ENCODE peak calls at places on chromosomes 5 and 9, in ten cellular contexts. O is HFF-Myc, G is fibroblast of mammary gland, U is ovary, D is coronary artery, I is cardiac fibroblast, L is lower leg skin, X is Peyer's patch, T is AG09319, F is choroid plexus epithelial cell. Z is an unnamed sample.

GRCh38 chr5:58542709-58543108 is 40.2 kb upstream of the RAB3C start:
- DNase-seq in U (no peak), G (no peak), T (no peak), L (no peak), F (no peak), D (no peak), I (no peak), O (no peak), X (no peak), Z (no peak)

GRCh38 chr5:143923634-143924265 is 111.8 kb downstream of the HMHB1 start:
- DNase-seq in U (no peak), O (no peak), T (no peak), I (peak), F (peak), G (peak), X (no peak), L (no peak), D (no peak), Z (no peak)

GRCh38 chr5:17184596-17184995 is 32.8 kb upstream of the BASP1 start:
- DNase-seq in F (no peak), I (no peak), U (no peak), L (no peak), O (no peak), X (no peak), G (no peak), D (no peak), T (no peak), Z (no peak)

GRCh38 chr9:129597355-129598088 is 23.4 kb downstream of the C9orf50 start:
- DNase-seq in X (peak), L (no peak), I (peak), D (peak), G (peak), U (peak), T (no peak), F (peak), O (no peak), Z (peak)

GRCh38 chr5:95995947-95996489 is 34.4 kb upstream of the ELL2 start:
- DNase-seq in X (no peak), O (no peak), F (no peak), T (no peak), L (no peak), U (no peak), I (no peak), G (no peak), D (no peak), Z (no peak)

GRCh38 chr5:159874308-159874707 is 42.0 kb upstream of the ADRA1B start:
- DNase-seq in F (peak), T (no peak), O (no peak), L (no peak), I (peak), X (no peak), U (no peak), G (peak), D (no peak), Z (no peak)

GRCh38 chr5:112865128-112865527 is 4.0 kb downstream of the SRP19 start:
- DNase-seq in D (no peak), X (no peak), U (no peak), T (no peak), I (peak), L (no peak), O (no peak), G (peak), F (peak), Z (no peak)

GRCh38 chr9:130681769-130682489 is 11.7 kb upstream of the EXOSC2 start:
- DNase-seq in X (peak), G (no peak), O (no peak), F (no peak), D (no peak), L (no peak), I (no peak), T (no peak), U (no peak), Z (peak)

GRCh38 chr5:123438902-123439301 is 15.7 kb upstream of the CEP120 start:
- DNase-seq in F (no peak), T (no peak), X (no peak), L (no peak), U (no peak), O (no peak), I (peak), D (no peak), G (no peak), Z (no peak)

GRCh38 chr9:14221558-14221957 is 92.4 kb downstream of the NFIB start:
- DNase-seq in U (no peak), O (peak), L (no peak), G (peak), I (peak), X (no peak), F (peak), T (no peak), D (no peak), Z (no peak)

GRCh38 chr5:14401639-14402038 is 180.0 kb upstream of the OTULINL start:
- DNase-seq in L (no peak), X (no peak), T (no peak), D (no peak), G (no peak), F (no peak), U (no peak), O (no peak), I (no peak), Z (no peak)

GRCh38 chr5:80959768-80960442 is at the start of gene RASGRF2:
- DNase-seq in T (no peak), D (no peak), F (peak), G (no peak), O (no peak), X (peak), U (peak), L (no peak), I (peak), Z (no peak)

GRCh38 chr9:132176338-132176737 is 14.5 kb downstream of the NTNG2 start:
- DNase-seq in I (no peak), X (no peak), D (no peak), L (no peak), F (no peak), T (no peak), O (no peak), G (no peak), U (no peak), Z (no peak)

GRCh38 chr9:34554211-34555001 is 31.6 kb upstream of the ENHO start:
- DNase-seq in X (no peak), L (no peak), F (peak), I (no peak), D (no peak), U (peak), T (no peak), O (no peak), G (no peak), Z (no peak)
- TF ChIP-seq CTCF in X (no peak), L (no peak), F (no peak), I (no peak), D (no peak), U (no peak), T (no peak), O (no peak), G (no peak), Z (no peak)

GRCh38 chr5:77012601-77013000 is 17.6 kb upstream of the AGGF1 start:
- DNase-seq in O (no peak), D (no peak), T (no peak), I (peak), F (no peak), X (no peak), U (no peak), G (peak), L (no peak), Z (no peak)

GRCh38 chr5:77016962-77017361 is 13.2 kb upstream of the AGGF1 start:
- DNase-seq in X (no peak), U (no peak), O (no peak), D (no peak), G (no peak), L (no peak), T (no peak), F (no peak), I (no peak), Z (no peak)

GRCh38 chr5:77017668-77018067 is 12.5 kb upstream of the AGGF1 start:
- DNase-seq in O (no peak), U (no peak), D (no peak), I (no peak), L (no peak), T (no peak), X (no peak), G (no peak), F (no peak), Z (no peak)

GRCh38 chr5:77011498-77011897 is 18.7 kb upstream of the AGGF1 start:
- DNase-seq in T (no peak), F (no peak), I (no peak), L (no peak), U (no peak), D (no peak), O (no peak), X (no peak), G (no peak), Z (no peak)

GRCh38 chr5:77015938-77016569 is 14.2 kb upstream of the AGGF1 start:
- DNase-seq in X (no peak), O (peak), U (no peak), F (peak), I (peak), L (no peak), T (peak), D (no peak), G (peak), Z (no peak)
- TF ChIP-seq CTCF in X (peak), O (peak), U (no peak), F (peak), I (peak), L (no peak), T (peak), D (no peak), G (peak), Z (peak)

GRCh38 chr5:63201738-63202137 is 623.1 kb downstream of the LRRC70 start:
- DNase-seq in D (no peak), I (no peak), U (no peak), T (no peak), O (no peak), F (no peak), L (no peak), G (no peak), X (no peak), Z (no peak)
- TF ChIP-seq CTCF in D (no peak), I (no peak), U (no peak), T (no peak), O (no peak), F (no peak), L (no peak), G (no peak), X (no peak), Z (no peak)

GRCh38 chr5:59661939-59662615 is 231.4 kb downstream of the PDE4D start:
- DNase-seq in G (no peak), U (no peak), D (no peak), L (no peak), X (no peak), T (no peak), O (no peak), I (peak), F (peak), Z (peak)

GRCh38 chr5:59665086-59665831 is 228.3 kb downstream of the PDE4D start:
- DNase-seq in T (no peak), D (no peak), I (peak), O (no peak), G (peak), F (peak), U (no peak), L (no peak), X (no peak), Z (no peak)

GRCh38 chr5:59661306-59661705 is 232.2 kb downstream of the PDE4D start:
- DNase-seq in F (peak), D (no peak), T (no peak), L (no peak), I (peak), U (no peak), X (no peak), G (peak), O (no peak), Z (no peak)

GRCh38 chr5:59656351-59657254 is 236.9 kb downstream of the PDE4D start:
- DNase-seq in L (no peak), T (no peak), U (no peak), D (no peak), O (no peak), G (no peak), X (no peak), I (no peak), F (peak), Z (no peak)

GRCh38 chr5:59660737-59661136 is 232.8 kb downstream of the PDE4D start:
- DNase-seq in I (peak), F (peak), T (no peak), L (no peak), U (no peak), D (no peak), G (peak), X (no peak), O (no peak), Z (peak)
- TF ChIP-seq CTCF in I (peak), F (peak), T (peak), L (no peak), U (no peak), D (no peak), G (peak), X (peak), O (peak), Z (peak)

DNA sequence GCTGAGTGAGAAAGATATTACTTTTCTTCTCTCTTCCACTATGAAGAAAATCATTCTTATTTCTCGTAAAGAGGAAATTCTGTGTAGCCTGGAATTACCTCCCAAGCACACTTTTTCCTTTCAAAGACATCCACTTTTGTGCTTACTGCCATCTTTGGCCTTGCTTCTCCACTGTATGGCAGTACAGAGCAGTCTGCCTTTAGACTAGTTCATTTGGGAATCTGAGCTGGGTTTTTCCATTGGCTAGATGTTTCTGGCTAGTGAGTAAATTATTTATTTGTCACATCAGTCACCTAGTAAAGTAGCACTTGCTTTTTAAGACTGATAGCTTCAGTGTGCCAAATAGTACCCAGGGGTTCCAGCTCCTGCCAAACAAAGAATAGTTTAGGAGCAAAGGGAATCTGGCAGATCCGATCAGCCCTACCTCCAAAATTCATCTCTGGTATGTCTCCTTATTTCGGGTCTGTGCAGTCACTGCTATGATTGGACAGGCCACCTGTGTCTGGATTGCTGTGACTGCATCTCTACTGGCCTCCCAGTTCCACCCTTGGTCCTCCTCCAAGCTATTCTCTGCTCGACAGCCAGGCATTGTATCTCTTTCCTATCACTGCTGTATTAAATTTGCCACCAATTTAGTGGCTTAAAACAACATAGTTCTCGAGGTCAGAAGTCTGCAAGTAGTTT is 97.6 kb downstream of the NUDT12 start:
- DNase-seq in X (no peak), L (no peak), U (no peak), G (no peak), F (peak), I (no peak), D (no peak), T (no peak), O (no peak), Z (no peak)
- TF ChIP-seq CTCF in X (no peak), L (no peak), U (no peak), G (peak), F (peak), I (no peak), D (no peak), T (peak), O (no peak), Z (no peak)

GRCh38 chr5:52560366-52560765 is 227.3 kb upstream of the ITGA1 start:
- DNase-seq in X (no peak), D (no peak), O (no peak), I (peak), L (no peak), U (no peak), G (peak), F (peak), T (no peak), Z (no peak)
- TF ChIP-seq CTCF in X (no peak), D (no peak), O (no peak), I (no peak), L (no peak), U (no peak), G (no peak), F (no peak), T (no peak), Z (no peak)

GRCh38 chr5:170301901-170302728 is 4.5 kb upstream of the LCP2 start:
- DNase-seq in G (no peak), L (no peak), I (no peak), O (no peak), X (no peak), D (peak), U (no peak), F (no peak), T (no peak), Z (no peak)

GRCh38 chr5:170302729-170303501 is 5.3 kb upstream of the LCP2 start:
- DNase-seq in O (no peak), T (no peak), L (no peak), G (no peak), D (no peak), X (no peak), I (no peak), U (peak), F (peak), Z (peak)

GRCh38 chr5:170305016-170305645 is 7.6 kb upstream of the LCP2 start:
- DNase-seq in X (no peak), F (no peak), I (no peak), L (no peak), D (no peak), U (no peak), O (no peak), T (no peak), G (no peak), Z (no peak)

GRCh38 chr5:170305646-170306025 is 8.1 kb upstream of the LCP2 start:
- DNase-seq in I (no peak), X (no peak), O (no peak), F (no peak), U (no peak), D (no peak), L (no peak), G (no peak), T (no peak), Z (no peak)

GRCh38 chr5:170303564-170303963 is 6.0 kb upstream of the LCP2 start:
- DNase-seq in I (no peak), O (no peak), G (no peak), F (no peak), D (no peak), X (no peak), U (no peak), T (no peak), L (no peak), Z (no peak)
- TF ChIP-seq CTCF in I (no peak), O (no peak), G (no peak), F (no peak), D (no peak), X (no peak), U (no peak), T (no peak), L (no peak), Z (no peak)

DNA sequence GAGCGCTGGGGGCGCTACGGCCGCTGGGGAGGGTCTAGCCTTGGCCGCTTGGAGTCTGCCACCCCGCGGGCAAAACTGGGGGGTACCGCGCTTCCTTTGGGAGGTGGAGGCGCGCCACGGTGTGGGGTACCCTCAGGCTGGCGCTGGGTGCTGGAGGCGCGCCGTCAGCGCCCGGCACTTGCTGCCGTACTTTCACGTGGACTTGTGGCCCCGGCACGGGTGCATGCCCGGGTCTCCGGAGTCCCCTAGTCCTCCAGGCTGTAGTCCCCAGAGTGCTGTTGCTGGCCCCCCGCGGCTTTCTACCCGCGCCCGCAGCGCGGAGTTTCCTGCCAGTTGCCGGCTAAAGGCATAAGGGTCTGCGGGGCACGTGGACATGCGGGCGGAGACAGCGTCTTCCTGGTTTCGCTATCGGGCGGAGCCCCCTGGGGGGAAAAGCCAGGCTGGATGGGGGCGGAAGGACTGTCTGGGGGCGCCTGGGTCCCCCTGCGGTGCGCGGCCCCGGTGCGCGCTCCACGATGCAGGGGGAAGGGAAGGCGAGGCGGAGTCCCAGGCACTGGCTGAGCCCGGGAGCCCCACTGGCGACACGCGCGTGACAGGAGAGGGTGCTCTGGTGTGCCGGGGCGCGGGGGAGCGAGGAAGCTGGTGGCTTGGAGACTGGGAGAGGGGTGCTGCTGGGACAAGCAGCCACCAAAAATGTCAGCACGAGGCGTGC is 666 bp downstream of the PPARGC1B start:
- DNase-seq in X (peak), T (no peak), O (no peak), I (peak), U (peak), F (peak), D (no peak), G (peak), L (peak), Z (peak)
- TF ChIP-seq CTCF in X (peak), T (no peak), O (no peak), I (no peak), U (no peak), F (no peak), D (no peak), G (no peak), L (no peak), Z (peak)